ENCODE peak calls at places on chromosomes 1 and 21, in seven cellular contexts. One of them, this sample, is unnamed.

GRCh38 chr1:226627050-226627755 is 78.6 kb downstream of the STUM start:
- DNase-seq in stomach: no peak
- DNase-seq in OCI-LY7: no peak
- DNase-seq in stimulated activated CD4-positive, alpha-beta T cell treated with anti-CD3 and anti-CD28 coated beads, Interleukin-2, amount 100 ng/mL, for 24 hours: no peak
- DNase-seq in HEK293T: no peak
- DNase-seq in endothelial cell: no peak
- DNase-seq in cardiac septum: peak; percentile 49
- DNase-seq in this sample: no peak

GRCh38 chr21:33892853-33893252 is 22.8 kb downstream of the ATP5PO start:
- DNase-seq in stomach: no peak
- DNase-seq in OCI-LY7: peak; percentile 9
- DNase-seq in cardiac septum: no peak
- DNase-seq in stimulated activated CD4-positive, alpha-beta T cell treated with anti-CD3 and anti-CD28 coated beads, Interleukin-2, amount 100 ng/mL, for 24 hours: no peak
- DNase-seq in endothelial cell: no peak
- DNase-seq in HEK293T: peak; percentile 48
- DNase-seq in this sample: no peak

GRCh38 chr1:173823776-173824314 is 628 bp upstream of the DARS2 start:
- DNase-seq in HEK293T: no peak
- DNase-seq in stomach: no peak
- DNase-seq in endothelial cell: no peak
- DNase-seq in OCI-LY7: no peak
- DNase-seq in stimulated activated CD4-positive, alpha-beta T cell treated with anti-CD3 and anti-CD28 coated beads, Interleukin-2, amount 100 ng/mL, for 24 hours: no peak
- DNase-seq in cardiac septum: no peak
- DNase-seq in this sample: no peak

GRCh38 chr1:117142200-117142599 is 20.7 kb upstream of the TRIM45 start:
- DNase-seq in cardiac septum: no peak
- DNase-seq in HEK293T: no peak
- DNase-seq in stimulated activated CD4-positive, alpha-beta T cell treated with anti-CD3 and anti-CD28 coated beads, Interleukin-2, amount 100 ng/mL, for 24 hours: no peak
- DNase-seq in endothelial cell: no peak
- DNase-seq in OCI-LY7: no peak
- DNase-seq in stomach: no peak
- DNase-seq in this sample: no peak

GRCh38 chr21:45322231-45322959 is 34.7 kb upstream of the POFUT2 start:
- DNase-seq in OCI-LY7: no peak
- DNase-seq in endothelial cell: no peak
- DNase-seq in stimulated activated CD4-positive, alpha-beta T cell treated with anti-CD3 and anti-CD28 coated beads, Interleukin-2, amount 100 ng/mL, for 24 hours: no peak
- DNase-seq in stomach: no peak
- DNase-seq in HEK293T: no peak
- DNase-seq in cardiac septum: no peak
- DNase-seq in this sample: no peak

GRCh38 chr1:30904962-30905335 is 3.6 kb downstream of the SDC3 start:
- DNase-seq in OCI-LY7: no peak
- DNase-seq in HEK293T: no peak
- DNase-seq in stomach: no peak
- DNase-seq in cardiac septum: no peak
- DNase-seq in endothelial cell: no peak
- DNase-seq in stimulated activated CD4-positive, alpha-beta T cell treated with anti-CD3 and anti-CD28 coated beads, Interleukin-2, amount 100 ng/mL, for 24 hours: no peak
- DNase-seq in this sample: no peak

GRCh38 chr1:43234267-43234666 is 35.5 kb upstream of the TMEM125 start:
- DNase-seq in cardiac septum: no peak
- DNase-seq in HEK293T: no peak
- DNase-seq in stomach: no peak
- DNase-seq in stimulated activated CD4-positive, alpha-beta T cell treated with anti-CD3 and anti-CD28 coated beads, Interleukin-2, amount 100 ng/mL, for 24 hours: no peak
- DNase-seq in endothelial cell: no peak
- DNase-seq in OCI-LY7: no peak
- DNase-seq in this sample: no peak

GRCh38 chr1:108117908-108118902 is 81.9 kb downstream of the SLC25A24 start:
- DNase-seq in HEK293T: no peak
- DNase-seq in endothelial cell: no peak
- DNase-seq in stomach: no peak
- DNase-seq in stimulated activated CD4-positive, alpha-beta T cell treated with anti-CD3 and anti-CD28 coated beads, Interleukin-2, amount 100 ng/mL, for 24 hours: no peak
- DNase-seq in cardiac septum: no peak
- DNase-seq in OCI-LY7: no peak
- DNase-seq in this sample: no peak

GRCh38 chr1:12293416-12293815 is 63.6 kb downstream of the VPS13D start:
- DNase-seq in endothelial cell: no peak
- DNase-seq in stomach: no peak
- DNase-seq in OCI-LY7: no peak
- DNase-seq in stimulated activated CD4-positive, alpha-beta T cell treated with anti-CD3 and anti-CD28 coated beads, Interleukin-2, amount 100 ng/mL, for 24 hours: no peak
- DNase-seq in HEK293T: no peak
- DNase-seq in cardiac septum: no peak
- DNase-seq in this sample: no peak

GRCh38 chr1:47901001-47901575 is 96.1 kb downstream of the TRABD2B start:
- DNase-seq in stomach: no peak
- DNase-seq in HEK293T: no peak
- DNase-seq in OCI-LY7: no peak
- DNase-seq in cardiac septum: no peak
- DNase-seq in endothelial cell: no peak
- DNase-seq in stimulated activated CD4-positive, alpha-beta T cell treated with anti-CD3 and anti-CD28 coated beads, Interleukin-2, amount 100 ng/mL, for 24 hours: no peak
- DNase-seq in this sample: no peak

GRCh38 chr1:10960954-10961833 is 51.3 kb upstream of the TARDBP start:
- DNase-seq in stimulated activated CD4-positive, alpha-beta T cell treated with anti-CD3 and anti-CD28 coated beads, Interleukin-2, amount 100 ng/mL, for 24 hours: peak; percentile 88
- DNase-seq in cardiac septum: peak; percentile 88
- DNase-seq in HEK293T: peak; percentile 90
- DNase-seq in stomach: peak; percentile 88
- DNase-seq in OCI-LY7: peak; percentile 86
- DNase-seq in endothelial cell: peak; percentile 91
- DNase-seq in this sample: peak; percentile 67

GRCh38 chr1:90717665-90718410 is 736 bp upstream of the BARHL2 start:
- DNase-seq in cardiac septum: no peak
- DNase-seq in stomach: no peak
- DNase-seq in endothelial cell: peak; percentile 61
- DNase-seq in OCI-LY7: no peak
- DNase-seq in stimulated activated CD4-positive, alpha-beta T cell treated with anti-CD3 and anti-CD28 coated beads, Interleukin-2, amount 100 ng/mL, for 24 hours: no peak
- DNase-seq in HEK293T: peak; percentile 92
- DNase-seq in this sample: no peak

GRCh38 chr1:11691302-11691914 is at the start of gene DRAXIN:
- DNase-seq in stimulated activated CD4-positive, alpha-beta T cell treated with anti-CD3 and anti-CD28 coated beads, Interleukin-2, amount 100 ng/mL, for 24 hours: no peak
- DNase-seq in HEK293T: no peak
- DNase-seq in OCI-LY7: no peak
- DNase-seq in stomach: no peak
- DNase-seq in cardiac septum: no peak
- DNase-seq in endothelial cell: no peak
- DNase-seq in this sample: no peak

GRCh38 chr21:44414291-44415072 is 40.8 kb upstream of the LRRC3 start:
- DNase-seq in stimulated activated CD4-positive, alpha-beta T cell treated with anti-CD3 and anti-CD28 coated beads, Interleukin-2, amount 100 ng/mL, for 24 hours: no peak
- DNase-seq in endothelial cell: no peak
- DNase-seq in OCI-LY7: no peak
- DNase-seq in stomach: no peak
- DNase-seq in HEK293T: no peak
- DNase-seq in cardiac septum: peak; percentile 47
- DNase-seq in this sample: no peak

GRCh38 chr1:27057801-27058647 is 45.4 kb upstream of the TENT5B start:
- DNase-seq in stimulated activated CD4-positive, alpha-beta T cell treated with anti-CD3 and anti-CD28 coated beads, Interleukin-2, amount 100 ng/mL, for 24 hours: no peak
- DNase-seq in OCI-LY7: no peak
- DNase-seq in cardiac septum: no peak
- DNase-seq in HEK293T: no peak
- DNase-seq in stomach: no peak
- DNase-seq in endothelial cell: no peak
- DNase-seq in this sample: no peak

GRCh38 chr1:166418344-166418895 is 251.6 kb upstream of the FAM78B start:
- DNase-seq in stomach: no peak
- DNase-seq in stimulated activated CD4-positive, alpha-beta T cell treated with anti-CD3 and anti-CD28 coated beads, Interleukin-2, amount 100 ng/mL, for 24 hours: no peak
- DNase-seq in HEK293T: no peak
- DNase-seq in OCI-LY7: no peak
- DNase-seq in endothelial cell: no peak
- DNase-seq in cardiac septum: no peak
- DNase-seq in this sample: no peak

GRCh38 chr1:147109041-147109440 is 63.2 kb downstream of the PRKAB2 start:
- DNase-seq in HEK293T: no peak
- DNase-seq in endothelial cell: no peak
- DNase-seq in cardiac septum: no peak
- DNase-seq in stomach: no peak
- DNase-seq in OCI-LY7: no peak
- DNase-seq in stimulated activated CD4-positive, alpha-beta T cell treated with anti-CD3 and anti-CD28 coated beads, Interleukin-2, amount 100 ng/mL, for 24 hours: no peak
- DNase-seq in this sample: no peak

GRCh38 chr1:58460469-58460868 is 86.1 kb downstream of the OMA1 start:
- DNase-seq in stimulated activated CD4-positive, alpha-beta T cell treated with anti-CD3 and anti-CD28 coated beads, Interleukin-2, amount 100 ng/mL, for 24 hours: no peak
- DNase-seq in cardiac septum: no peak
- DNase-seq in HEK293T: no peak
- DNase-seq in endothelial cell: peak; percentile 33
- DNase-seq in stomach: no peak
- DNase-seq in OCI-LY7: no peak
- DNase-seq in this sample: no peak

GRCh38 chr1:223482766-223483165 is 89.6 kb downstream of the CCDC185 start:
- DNase-seq in stomach: no peak
- DNase-seq in HEK293T: no peak
- DNase-seq in endothelial cell: no peak
- DNase-seq in cardiac septum: peak; percentile 20
- DNase-seq in OCI-LY7: no peak
- DNase-seq in stimulated activated CD4-positive, alpha-beta T cell treated with anti-CD3 and anti-CD28 coated beads, Interleukin-2, amount 100 ng/mL, for 24 hours: no peak
- DNase-seq in this sample: no peak

GRCh38 chr1:37995773-37996379 is 6.1 kb upstream of the SF3A3 start:
- DNase-seq in cardiac septum: peak; percentile 79
- DNase-seq in OCI-LY7: no peak
- DNase-seq in stimulated activated CD4-positive, alpha-beta T cell treated with anti-CD3 and anti-CD28 coated beads, Interleukin-2, amount 100 ng/mL, for 24 hours: peak; percentile 54
- DNase-seq in stomach: peak; percentile 51
- DNase-seq in HEK293T: no peak
- DNase-seq in endothelial cell: peak; percentile 47
- DNase-seq in this sample: no peak

GRCh38 chr1:94299627-94300552 is 62.5 kb upstream of the ARHGAP29 start:
- DNase-seq in OCI-LY7: no peak
- DNase-seq in stomach: no peak
- DNase-seq in endothelial cell: no peak
- DNase-seq in cardiac septum: no peak
- DNase-seq in stimulated activated CD4-positive, alpha-beta T cell treated with anti-CD3 and anti-CD28 coated beads, Interleukin-2, amount 100 ng/mL, for 24 hours: no peak
- DNase-seq in HEK293T: no peak
- DNase-seq in this sample: no peak

GRCh38 chr1:228464487-228464983 is 22.6 kb upstream of the RNF187 start:
- DNase-seq in HEK293T: no peak
- DNase-seq in stimulated activated CD4-positive, alpha-beta T cell treated with anti-CD3 and anti-CD28 coated beads, Interleukin-2, amount 100 ng/mL, for 24 hours: peak; percentile 88
- DNase-seq in OCI-LY7: peak; percentile 98
- DNase-seq in cardiac septum: peak; percentile 87
- DNase-seq in endothelial cell: peak; percentile 72
- DNase-seq in stomach: peak; percentile 50
- DNase-seq in this sample: peak; percentile 98

GRCh38 chr1:12501661-12502060 is 116.3 kb downstream of the DHRS3 start:
- DNase-seq in HEK293T: no peak
- DNase-seq in stomach: no peak
- DNase-seq in OCI-LY7: no peak
- DNase-seq in stimulated activated CD4-positive, alpha-beta T cell treated with anti-CD3 and anti-CD28 coated beads, Interleukin-2, amount 100 ng/mL, for 24 hours: no peak
- DNase-seq in cardiac septum: no peak
- DNase-seq in endothelial cell: no peak
- DNase-seq in this sample: no peak

GRCh38 chr1:176501596-176501995 is 38.6 kb downstream of the PAPPA2 start:
- DNase-seq in cardiac septum: no peak
- DNase-seq in stimulated activated CD4-positive, alpha-beta T cell treated with anti-CD3 and anti-CD28 coated beads, Interleukin-2, amount 100 ng/mL, for 24 hours: no peak
- DNase-seq in OCI-LY7: no peak
- DNase-seq in HEK293T: no peak
- DNase-seq in endothelial cell: no peak
- DNase-seq in stomach: no peak
- DNase-seq in this sample: no peak

GRCh38 chr21:42847726-42848125 is 31.6 kb downstream of the WDR4 start:
- DNase-seq in stomach: no peak
- DNase-seq in cardiac septum: no peak
- DNase-seq in stimulated activated CD4-positive, alpha-beta T cell treated with anti-CD3 and anti-CD28 coated beads, Interleukin-2, amount 100 ng/mL, for 24 hours: no peak
- DNase-seq in HEK293T: no peak
- DNase-seq in OCI-LY7: no peak
- DNase-seq in endothelial cell: no peak
- DNase-seq in this sample: no peak

GRCh38 chr1:12539320-12539704 is 78.7 kb downstream of the DHRS3 start:
- DNase-seq in OCI-LY7: no peak
- DNase-seq in stomach: no peak
- DNase-seq in endothelial cell: no peak
- DNase-seq in cardiac septum: peak; percentile 29
- DNase-seq in HEK293T: peak; percentile 4
- DNase-seq in stimulated activated CD4-positive, alpha-beta T cell treated with anti-CD3 and anti-CD28 coated beads, Interleukin-2, amount 100 ng/mL, for 24 hours: no peak
- DNase-seq in this sample: no peak

GRCh38 chr1:106613861-106614260 is 442.6 kb upstream of the PRMT6 start:
- DNase-seq in stomach: no peak
- DNase-seq in cardiac septum: no peak
- DNase-seq in HEK293T: no peak
- DNase-seq in OCI-LY7: no peak
- DNase-seq in stimulated activated CD4-positive, alpha-beta T cell treated with anti-CD3 and anti-CD28 coated beads, Interleukin-2, amount 100 ng/mL, for 24 hours: no peak
- DNase-seq in endothelial cell: no peak
- DNase-seq in this sample: no peak

GRCh38 chr1:62735491-62736171 is 47.4 kb upstream of the DOCK7 start:
- DNase-seq in endothelial cell: no peak
- DNase-seq in stomach: no peak
- DNase-seq in OCI-LY7: no peak
- DNase-seq in stimulated activated CD4-positive, alpha-beta T cell treated with anti-CD3 and anti-CD28 coated beads, Interleukin-2, amount 100 ng/mL, for 24 hours: no peak
- DNase-seq in cardiac septum: no peak
- DNase-seq in HEK293T: no peak
- DNase-seq in this sample: no peak

This sample was measured in CD4-positive, CD25-positive, alpha-beta regulatory T cell.